ENCODE peak calls at places on chromosomes 1 and 21, in nine cellular contexts. One of them, this sample, is unnamed.

GRCh38 chr1:94257451-94257850 is 20.1 kb upstream of the ARHGAP29 start:
- DNase-seq in GM23248: no peak
- DNase-seq in MM.1S: no peak
- DNase-seq in OCI-LY7: no peak
- DNase-seq in HCT116: no peak
- DNase-seq in PC-9: no peak
- DNase-seq in GM23338: no peak
- DNase-seq in hepatocyte: no peak
- DNase-seq in SK-N-SH: no peak
- DNase-seq in this sample: no peak

GRCh38 chr1:21468597-21468996 is 28.7 kb downstream of the NBPF3 start:
- DNase-seq in SK-N-SH: no peak
- DNase-seq in OCI-LY7: peak; percentile 29
- DNase-seq in HCT116: no peak
- DNase-seq in hepatocyte: peak; percentile 26
- DNase-seq in GM23248: peak; percentile 55
- DNase-seq in PC-9: no peak
- DNase-seq in MM.1S: peak; percentile 19
- DNase-seq in GM23338: peak; percentile 81
- DNase-seq in this sample: peak; percentile 17

GRCh38 chr1:115112496-115113375 is 23.4 kb upstream of the TSPAN2 start:
- DNase-seq in hepatocyte: peak; percentile 34
- DNase-seq in OCI-LY7: peak; percentile 40
- DNase-seq in GM23248: peak; percentile 39
- DNase-seq in HCT116: peak; percentile 6
- DNase-seq in SK-N-SH: peak; percentile 53
- DNase-seq in MM.1S: no peak
- DNase-seq in PC-9: no peak
- DNase-seq in GM23338: peak; percentile 77
- DNase-seq in this sample: peak; percentile 65

GRCh38 chr1:223421025-223421424 is 27.8 kb downstream of the CCDC185 start:
- DNase-seq in GM23338: no peak
- DNase-seq in HCT116: no peak
- DNase-seq in hepatocyte: no peak
- DNase-seq in OCI-LY7: no peak
- DNase-seq in MM.1S: no peak
- DNase-seq in SK-N-SH: no peak
- DNase-seq in PC-9: no peak
- DNase-seq in GM23248: no peak
- DNase-seq in this sample: no peak

GRCh38 chr1:66542811-66543767 is 9.1 kb downstream of the SGIP1 start:
- DNase-seq in hepatocyte: peak; percentile 86
- DNase-seq in OCI-LY7: no peak
- DNase-seq in MM.1S: no peak
- DNase-seq in HCT116: peak; percentile 91
- DNase-seq in PC-9: peak; percentile 84
- DNase-seq in SK-N-SH: no peak
- DNase-seq in GM23338: no peak
- DNase-seq in GM23248: peak; percentile 81
- DNase-seq in this sample: peak; percentile 67

GRCh38 chr1:115088115-115088794 is 1.0 kb downstream of the TSPAN2 start:
- DNase-seq in MM.1S: no peak
- DNase-seq in SK-N-SH: peak; percentile 39
- DNase-seq in GM23248: no peak
- DNase-seq in OCI-LY7: no peak
- DNase-seq in HCT116: no peak
- DNase-seq in hepatocyte: no peak
- DNase-seq in PC-9: peak; percentile 21
- DNase-seq in GM23338: peak; percentile 31
- DNase-seq in this sample: no peak

GRCh38 chr1:214335567-214335966 is 54.6 kb downstream of the SMYD2 start:
- DNase-seq in PC-9: no peak
- DNase-seq in HCT116: no peak
- DNase-seq in MM.1S: no peak
- DNase-seq in GM23248: no peak
- DNase-seq in OCI-LY7: no peak
- DNase-seq in GM23338: no peak
- DNase-seq in SK-N-SH: no peak
- DNase-seq in hepatocyte: no peak
- DNase-seq in this sample: peak; percentile 34

GRCh38 chr21:17461582-17461981 is 51.3 kb upstream of the CXADR start:
- DNase-seq in OCI-LY7: no peak
- DNase-seq in GM23248: peak; percentile 62
- DNase-seq in hepatocyte: no peak
- DNase-seq in MM.1S: no peak
- DNase-seq in SK-N-SH: no peak
- DNase-seq in GM23338: no peak
- DNase-seq in PC-9: no peak
- DNase-seq in HCT116: no peak
- DNase-seq in this sample: peak; percentile 12

GRCh38 chr1:228344631-228345072 is 62.0 kb downstream of the TRIM11 start:
- DNase-seq in HCT116: no peak
- DNase-seq in MM.1S: no peak
- DNase-seq in PC-9: peak; percentile 40
- DNase-seq in GM23248: no peak
- DNase-seq in hepatocyte: no peak
- DNase-seq in SK-N-SH: no peak
- DNase-seq in GM23338: no peak
- DNase-seq in OCI-LY7: no peak
- DNase-seq in this sample: peak; percentile 22

GRCh38 chr1:33306561-33307493 is 14.1 kb downstream of the A3GALT2 start:
- DNase-seq in hepatocyte: no peak
- DNase-seq in OCI-LY7: no peak
- DNase-seq in GM23338: peak; percentile 61
- DNase-seq in PC-9: no peak
- DNase-seq in SK-N-SH: no peak
- DNase-seq in HCT116: no peak
- DNase-seq in GM23248: peak; percentile 31
- DNase-seq in MM.1S: no peak
- DNase-seq in this sample: no peak

GRCh38 chr1:73887412-73887811 is 310.6 kb downstream of the LRRIQ3 start:
- DNase-seq in GM23338: no peak
- DNase-seq in GM23248: no peak
- DNase-seq in MM.1S: no peak
- DNase-seq in SK-N-SH: no peak
- DNase-seq in HCT116: no peak
- DNase-seq in OCI-LY7: no peak
- DNase-seq in PC-9: no peak
- DNase-seq in hepatocyte: no peak
- DNase-seq in this sample: no peak

GRCh38 chr1:108817016-108817415 is 39.9 kb downstream of the AKNAD1 start:
- DNase-seq in PC-9: peak; percentile 33
- DNase-seq in GM23338: no peak
- DNase-seq in OCI-LY7: no peak
- DNase-seq in MM.1S: no peak
- DNase-seq in HCT116: no peak
- DNase-seq in GM23248: peak; percentile 94
- DNase-seq in hepatocyte: no peak
- DNase-seq in SK-N-SH: no peak
- DNase-seq in this sample: no peak

GRCh38 chr1:216119600-216119999 is 303.6 kb downstream of the USH2A start:
- DNase-seq in GM23338: peak; percentile 48
- DNase-seq in MM.1S: peak; percentile 56
- DNase-seq in OCI-LY7: peak; percentile 16
- DNase-seq in HCT116: peak; percentile 1
- DNase-seq in hepatocyte: peak; percentile 38
- DNase-seq in PC-9: no peak
- DNase-seq in SK-N-SH: peak; percentile 11
- DNase-seq in GM23248: peak; percentile 61
- DNase-seq in this sample: peak; percentile 75

GRCh38 chr1:31576743-31577455 is 584 bp downstream of the TINAGL1 start:
- DNase-seq in HCT116: no peak
- DNase-seq in GM23248: no peak
- DNase-seq in PC-9: no peak
- DNase-seq in hepatocyte: no peak
- DNase-seq in SK-N-SH: no peak
- DNase-seq in OCI-LY7: no peak
- DNase-seq in MM.1S: no peak
- DNase-seq in GM23338: no peak
- DNase-seq in this sample: no peak

GRCh38 chr1:157170677-157171515 is 32.7 kb upstream of the ETV3 start:
- DNase-seq in MM.1S: peak; percentile 82
- DNase-seq in hepatocyte: peak; percentile 58
- DNase-seq in SK-N-SH: no peak
- DNase-seq in HCT116: peak; percentile 64
- DNase-seq in GM23338: peak; percentile 87
- DNase-seq in OCI-LY7: peak; percentile 62
- DNase-seq in GM23248: peak; percentile 49
- DNase-seq in PC-9: peak; percentile 41
- DNase-seq in this sample: peak; percentile 69

GRCh38 chr1:116666747-116667576 is 571 bp downstream of the IGSF3 start:
- DNase-seq in MM.1S: no peak
- DNase-seq in PC-9: no peak
- DNase-seq in GM23338: peak; percentile 62
- DNase-seq in HCT116: no peak
- DNase-seq in GM23248: peak; percentile 27
- DNase-seq in SK-N-SH: peak; percentile 48
- DNase-seq in OCI-LY7: no peak
- DNase-seq in hepatocyte: peak; percentile 30
- DNase-seq in this sample: peak; percentile 10

GRCh38 chr1:8238141-8239038 is 79.5 kb upstream of the SLC45A1 start:
- DNase-seq in GM23248: peak; percentile 93
- DNase-seq in SK-N-SH: no peak
- DNase-seq in HCT116: no peak
- DNase-seq in GM23338: peak; percentile 28
- DNase-seq in MM.1S: no peak
- DNase-seq in hepatocyte: no peak
- DNase-seq in PC-9: peak; percentile 54
- DNase-seq in OCI-LY7: no peak
- DNase-seq in this sample: peak; percentile 78

GRCh38 chr1:3314561-3315271 is 139.7 kb upstream of the ARHGEF16 start:
- DNase-seq in MM.1S: no peak
- DNase-seq in PC-9: no peak
- DNase-seq in GM23338: no peak
- DNase-seq in GM23248: peak; percentile 43
- DNase-seq in SK-N-SH: no peak
- DNase-seq in OCI-LY7: no peak
- DNase-seq in hepatocyte: peak; percentile 49
- DNase-seq in HCT116: no peak
- DNase-seq in this sample: no peak

GRCh38 chr1:44002165-44002564 is 10.8 kb downstream of the CCDC24 start:
- DNase-seq in GM23338: no peak
- DNase-seq in HCT116: no peak
- DNase-seq in GM23248: no peak
- DNase-seq in OCI-LY7: no peak
- DNase-seq in SK-N-SH: no peak
- DNase-seq in MM.1S: no peak
- DNase-seq in PC-9: no peak
- DNase-seq in hepatocyte: no peak
- DNase-seq in this sample: no peak

GRCh38 chr1:62528015-62528414 is 69.3 kb upstream of the ANGPTL3 start:
- DNase-seq in PC-9: no peak
- DNase-seq in HCT116: no peak
- DNase-seq in SK-N-SH: no peak
- DNase-seq in GM23248: no peak
- DNase-seq in hepatocyte: peak; percentile 14
- DNase-seq in OCI-LY7: no peak
- DNase-seq in MM.1S: peak; percentile 77
- DNase-seq in GM23338: no peak
- DNase-seq in this sample: no peak

GRCh38 chr1:27427836-27428315 is 35.5 kb downstream of the GPR3 start:
- DNase-seq in GM23248: no peak
- DNase-seq in HCT116: no peak
- DNase-seq in hepatocyte: no peak
- DNase-seq in OCI-LY7: no peak
- DNase-seq in MM.1S: no peak
- DNase-seq in GM23338: no peak
- DNase-seq in PC-9: no peak
- DNase-seq in SK-N-SH: no peak
- DNase-seq in this sample: no peak
- H3K27ac ChIP-seq in GM23248: peak overlapping the region; percentile 30
- H3K27ac ChIP-seq in HCT116: no peak overlapping the region
- H3K27ac ChIP-seq in hepatocyte: peak overlapping the region; percentile 76
- H3K27ac ChIP-seq in OCI-LY7: peak overlapping the region; percentile 54
- H3K27ac ChIP-seq in MM.1S: peak overlapping the region; percentile 12
- H3K27ac ChIP-seq in GM23338: peak overlapping the region; percentile 88
- H3K27ac ChIP-seq in PC-9: no peak overlapping the region
- H3K27ac ChIP-seq in SK-N-SH: no peak overlapping the region
- H3K27ac ChIP-seq in this sample: no peak overlapping the region

GRCh38 chr1:145425436-145426029 is at the start of gene NBPF20:
- DNase-seq in MM.1S: peak; percentile 92
- DNase-seq in PC-9: peak; percentile 58
- DNase-seq in GM23248: peak; percentile 81
- DNase-seq in hepatocyte: peak; percentile 89
- DNase-seq in GM23338: peak; percentile 94
- DNase-seq in HCT116: peak; percentile 39
- DNase-seq in OCI-LY7: peak; percentile 85
- DNase-seq in SK-N-SH: peak; percentile 90
- DNase-seq in this sample: peak; percentile 86
- H3K9me2 ChIP-seq in MM.1S: no peaks in the 10 kb centered on the region
- H3K9me2 ChIP-seq in PC-9: no peaks in the 10 kb centered on the region
- H3K9me2 ChIP-seq in GM23248: no peaks in the 10 kb centered on the region
- H3K9me2 ChIP-seq in hepatocyte: no peaks in the 10 kb centered on the region
- H3K9me2 ChIP-seq in GM23338: no peaks in the 10 kb centered on the region
- H3K9me2 ChIP-seq in HCT116: no peaks in the 10 kb centered on the region
- H3K9me2 ChIP-seq in OCI-LY7: no peaks in the 10 kb centered on the region
- H3K9me2 ChIP-seq in SK-N-SH: no peaks in the 10 kb centered on the region
- H3K9me2 ChIP-seq in this sample: no peaks in the 10 kb centered on the region

DNA sequence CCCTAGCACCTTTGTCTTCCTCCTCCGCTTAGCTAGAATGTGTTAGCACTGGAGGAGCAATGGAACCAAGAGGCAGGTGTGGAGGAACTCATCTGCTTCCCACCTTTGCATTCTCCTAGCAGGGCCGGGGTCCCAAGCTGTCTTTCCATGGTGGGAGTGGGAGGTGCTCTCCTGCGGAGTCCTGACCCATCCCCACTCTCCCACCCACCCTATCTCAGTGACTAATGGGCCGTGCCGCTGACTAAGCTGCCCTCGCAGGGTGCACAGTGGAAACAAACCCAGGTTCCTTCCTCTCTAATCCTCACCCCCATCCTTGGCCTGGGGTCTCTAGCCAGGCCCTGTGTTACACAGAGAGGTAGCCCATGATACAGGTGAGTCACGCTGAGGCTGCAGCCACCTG is 177.5 kb downstream of the HIVEP3 start:
- DNase-seq in SK-N-SH: no peak
- DNase-seq in HCT116: no peak
- DNase-seq in GM23248: no peak
- DNase-seq in MM.1S: no peak
- DNase-seq in OCI-LY7: no peak
- DNase-seq in PC-9: no peak
- DNase-seq in hepatocyte: no peak
- DNase-seq in GM23338: no peak
- DNase-seq in this sample: peak; percentile 27
- H3K27ac ChIP-seq in SK-N-SH: no peak overlapping the region
- H3K27ac ChIP-seq in HCT116: no peak overlapping the region
- H3K27ac ChIP-seq in GM23248: no peak overlapping the region
- H3K27ac ChIP-seq in MM.1S: no peak overlapping the region
- H3K27ac ChIP-seq in OCI-LY7: no peak overlapping the region
- H3K27ac ChIP-seq in PC-9: no peak overlapping the region
- H3K27ac ChIP-seq in hepatocyte: no peak overlapping the region
- H3K27ac ChIP-seq in GM23338: no peak overlapping the region
- H3K27ac ChIP-seq in this sample: peak overlapping the region; percentile 14

DNA sequence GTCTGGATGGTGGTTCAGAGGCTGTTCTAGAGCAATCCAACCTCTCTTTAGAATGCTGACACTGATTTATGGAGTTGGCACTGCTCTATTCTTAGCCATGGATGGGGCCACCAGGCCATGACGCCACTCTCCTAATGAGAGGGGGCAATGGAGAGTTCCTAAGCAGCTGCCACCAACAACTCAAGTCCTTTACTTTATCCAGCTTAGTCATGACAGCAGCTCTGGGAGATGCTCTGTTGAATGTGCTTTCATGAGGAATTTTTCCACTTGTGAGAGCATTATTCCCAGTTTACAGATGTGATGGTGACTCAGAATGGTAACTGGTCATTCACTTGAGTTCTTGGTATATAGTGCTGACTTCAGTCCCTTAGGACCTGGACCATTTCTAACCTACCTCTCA is 366.3 kb downstream of the HHAT start:
- DNase-seq in GM23338: no peak
- DNase-seq in SK-N-SH: no peak
- DNase-seq in hepatocyte: no peak
- DNase-seq in HCT116: no peak
- DNase-seq in OCI-LY7: no peak
- DNase-seq in PC-9: no peak
- DNase-seq in MM.1S: no peak
- DNase-seq in GM23248: peak; percentile 13
- DNase-seq in this sample: no peak
- H3K9me2 ChIP-seq in GM23338: no peaks in the 10 kb centered on the region
- H3K9me2 ChIP-seq in SK-N-SH: no peaks in the 10 kb centered on the region
- H3K9me2 ChIP-seq in hepatocyte: no peaks in the 10 kb centered on the region
- H3K9me2 ChIP-seq in HCT116: no peaks in the 10 kb centered on the region
- H3K9me2 ChIP-seq in OCI-LY7: no peaks in the 10 kb centered on the region
- H3K9me2 ChIP-seq in PC-9: no peaks in the 10 kb centered on the region
- H3K9me2 ChIP-seq in MM.1S: no peaks in the 10 kb centered on the region
- H3K9me2 ChIP-seq in GM23248: no peaks in the 10 kb centered on the region
- H3K9me2 ChIP-seq in this sample: no peaks in the 10 kb centered on the region